ENCODE peak calls at places on chromosomes 7 and 10, in seven cellular contexts. X is HCT116, E is SK-N-SH, K is K562, M is H1, R is HepG2, G is GM12878. H is an unnamed sample.

GRCh38 chr10:33600381-33600780 is 265.9 kb upstream of the NRP1 start:
- DNase-seq in X (no peak), E (no peak), K (no peak), M (no peak), R (no peak), G (no peak), H (no peak)

GRCh38 chr7:142152076-142152475 is 40.6 kb downstream of the MGAM2 start:
- DNase-seq in X (no peak), E (no peak), K (no peak), M (no peak), R (no peak), G (peak), H (no peak)

GRCh38 chr7:108178393-108178792 is 48.2 kb upstream of the LAMB4 start:
- DNase-seq in X (no peak), E (no peak), K (no peak), M (no peak), R (no peak), G (no peak), H (no peak)

GRCh38 chr10:7405637-7406036 is 5.2 kb downstream of the SFMBT2 start:
- DNase-seq in X (no peak), E (no peak), K (peak), M (no peak), R (no peak), G (no peak), H (no peak)

GRCh38 chr7:21076579-21076978 is 289.9 kb upstream of the SP8 start:
- DNase-seq in X (no peak), E (no peak), K (no peak), M (no peak), R (no peak), G (no peak), H (no peak)

GRCh38 chr7:81516898-81517297 is 252.9 kb downstream of the HGF start:
- DNase-seq in X (no peak), E (no peak), K (no peak), M (no peak), R (no peak), G (no peak), H (no peak)

GRCh38 chr7:47578581-47579270 is 3.2 kb downstream of the TNS3 start:
- DNase-seq in X (no peak), E (no peak), K (no peak), M (no peak), R (peak), G (no peak), H (no peak)

GRCh38 chr10:120979435-120980315 is 128.5 kb downstream of the WDR11 start:
- DNase-seq in X (peak), E (peak), K (no peak), M (peak), R (peak), G (no peak), H (peak)

GRCh38 chr7:96120856-96121255 is 201.0 kb downstream of the SLC25A13 start:
- DNase-seq in X (no peak), E (peak), K (no peak), M (no peak), R (no peak), G (no peak), H (no peak)

GRCh38 chr10:23065549-23065948 is 29.8 kb upstream of the MSRB2 start:
- DNase-seq in X (no peak), E (no peak), K (no peak), M (peak), R (peak), G (no peak), H (peak)

GRCh38 chr7:2971914-2972530 is 71.6 kb downstream of the CARD11 start:
- DNase-seq in X (no peak), E (no peak), K (no peak), M (no peak), R (no peak), G (peak), H (no peak)

GRCh38 chr10:49634053-49634660 is 20.3 kb downstream of the CHAT start:
- DNase-seq in X (no peak), E (no peak), K (no peak), M (no peak), R (no peak), G (no peak), H (no peak)

GRCh38 chr10:29600821-29601220 is 34.0 kb downstream of the SVIL start:
- DNase-seq in X (no peak), E (no peak), K (no peak), M (no peak), R (no peak), G (no peak), H (no peak)

GRCh38 chr7:102095933-102096332 is 190.7 kb upstream of the SH2B2 start:
- DNase-seq in X (no peak), E (peak), K (no peak), M (peak), R (no peak), G (no peak), H (no peak)
- TF ChIP-seq JUND in X (no peak), E (no peak), K (no peak), M (no peak), R (no peak), G (no peak), H (no peak)

DNA sequence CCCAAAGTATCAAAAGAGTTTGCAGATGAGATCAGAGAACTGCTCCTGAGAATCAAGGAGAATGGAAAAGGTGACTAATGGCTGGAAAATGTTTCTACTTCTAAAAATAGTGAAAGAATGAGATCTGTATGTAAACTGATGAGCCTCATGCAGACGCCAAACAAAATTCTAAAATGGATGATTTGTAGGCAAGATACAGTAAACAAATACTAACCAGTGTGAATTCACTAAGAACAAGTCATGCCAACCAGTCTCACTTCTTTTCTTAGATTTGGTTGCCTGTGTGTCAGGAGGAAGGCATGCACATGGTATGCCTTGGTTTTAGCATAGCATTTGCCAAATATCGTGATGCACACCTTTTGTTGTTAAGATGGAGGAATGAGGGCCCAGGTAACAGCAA is 94.9 kb upstream of the PIK3CG start:
- DNase-seq in X (peak), E (no peak), K (no peak), M (no peak), R (no peak), G (no peak), H (no peak)
- TF ChIP-seq JUND in X (peak), E (peak), K (no peak), M (no peak), R (no peak), G (no peak), H (no peak)

GRCh38 chr10:70940834-70941568 is 52.6 kb upstream of the PCBD1 start:
- DNase-seq in X (no peak), E (peak), K (peak), M (no peak), R (no peak), G (no peak), H (no peak)
- TF ChIP-seq JUND in X (no peak), E (no peak), K (no peak), M (no peak), R (no peak), G (no peak), H (no peak)

GRCh38 chr7:121330053-121330833 is 1.4 kb downstream of the WNT16 start:
- DNase-seq in X (no peak), E (peak), K (peak), M (peak), R (no peak), G (no peak), H (no peak)
- TF ChIP-seq JUND in X (no peak), E (no peak), K (no peak), M (no peak), R (no peak), G (no peak), H (no peak)

GRCh38 chr7:51639661-51640340 is 323.2 kb upstream of the COBL start:
- DNase-seq in X (peak), E (no peak), K (no peak), M (no peak), R (no peak), G (no peak), H (no peak)
- TF ChIP-seq JUND in X (no peak), E (no peak), K (no peak), M (no peak), R (no peak), G (no peak), H (no peak)

H was measured in T47D.